ENCODE peak calls at places on chromosome 19, in eight cellular contexts. S, J, U, X, A, P, V and L are unnamed samples.

GRCh38 chr19:1814833-1815604 is 2.9 kb upstream of the ATP8B3 start:
- DNase-seq in J (no peak), U (no peak), X (no peak), V (no peak), S (no peak), P (no peak), A (no peak), L (no peak)

GRCh38 chr19:29497686-29498436 is 27.9 kb upstream of the VSTM2B start:
- DNase-seq in S (no peak), A (no peak), J (peak), P (no peak), V (no peak), X (no peak), U (no peak), L (no peak)

GRCh38 chr19:35262101-35262761 is 6.5 kb upstream of the USF2 start:
- DNase-seq in V (peak), S (no peak), A (peak), P (no peak), U (no peak), J (peak), X (no peak), L (peak)

GRCh38 chr19:46704379-46705076 is 12.4 kb downstream of the PRKD2 start:
- DNase-seq in X (peak), J (peak), P (no peak), U (peak), A (peak), V (peak), S (peak), L (peak)

GRCh38 chr19:49626243-49626642 is 13.7 kb downstream of the RRAS start:
- DNase-seq in U (no peak), J (peak), A (no peak), P (no peak), X (no peak), V (no peak), S (no peak), L (no peak)

GRCh38 chr19:51354742-51355148 is 11.4 kb downstream of the ETFB start:
- DNase-seq in S (peak), A (peak), V (no peak), U (no peak), P (no peak), J (no peak), X (peak), L (no peak)

GRCh38 chr19:14559916-14560775 is 11.7 kb downstream of the NDUFB7 start:
- DNase-seq in J (no peak), X (no peak), V (no peak), U (no peak), S (peak), A (no peak), P (no peak), L (no peak)

GRCh38 chr19:51994048-51994644 is 7.5 kb upstream of the ZNF350 start:
- DNase-seq in S (no peak), A (no peak), U (no peak), J (no peak), P (peak), V (no peak), X (no peak), L (no peak)

GRCh38 chr19:2429917-2430570 is 2.7 kb upstream of the TIMM13 start:
- DNase-seq in S (no peak), V (no peak), J (no peak), A (no peak), P (no peak), X (no peak), U (no peak), L (no peak)

GRCh38 chr19:29587518-29587986 is 18.5 kb upstream of the POP4 start:
- DNase-seq in S (no peak), A (no peak), V (no peak), U (peak), X (no peak), J (no peak), P (peak), L (no peak)

GRCh38 chr19:38263696-38264485 is 482 bp upstream of the SPINT2 start:
- DNase-seq in S (no peak), A (peak), J (peak), P (peak), U (peak), X (no peak), V (peak), L (peak)

GRCh38 chr19:13241321-13242104 is 91.3 kb downstream of the IER2 start:
- DNase-seq in U (no peak), X (no peak), S (no peak), J (no peak), A (peak), P (no peak), V (no peak), L (peak)

GRCh38 chr19:42313096-42313839 is at the start of gene TMEM145:
- DNase-seq in J (no peak), U (peak), X (peak), P (peak), S (peak), A (peak), V (peak), L (no peak)

GRCh38 chr19:49213791-49214190 is 56.2 kb downstream of the TRPM4 start:
- DNase-seq in U (no peak), P (no peak), V (no peak), X (no peak), J (no peak), S (no peak), A (peak), L (no peak)

GRCh38 chr19:13839193-13839937 is 37.6 kb upstream of the NANOS3 start:
- DNase-seq in A (peak), J (peak), X (peak), V (peak), P (peak), S (no peak), U (peak), L (peak)

GRCh38 chr19:15403151-15403531 is 15.6 kb downstream of the AKAP8L start:
- DNase-seq in A (no peak), J (no peak), V (no peak), X (no peak), P (no peak), S (no peak), U (no peak), L (no peak)

GRCh38 chr19:6418562-6418932 is 6.1 kb downstream of the KHSRP start:
- DNase-seq in S (no peak), A (no peak), J (no peak), U (no peak), V (no peak), X (no peak), P (no peak), L (no peak)

GRCh38 chr19:6414793-6415591 is 9.6 kb downstream of the KHSRP start:
- DNase-seq in X (no peak), J (no peak), V (no peak), A (no peak), S (no peak), P (no peak), U (no peak), L (no peak)

GRCh38 chr19:6416658-6417405 is 7.8 kb downstream of the KHSRP start:
- DNase-seq in S (no peak), A (no peak), V (no peak), J (no peak), P (no peak), X (no peak), U (no peak), L (no peak)

GRCh38 chr19:6415592-6416190 is 8.9 kb downstream of the KHSRP start:
- DNase-seq in U (no peak), A (no peak), J (no peak), X (no peak), S (no peak), V (no peak), P (no peak), L (no peak)

GRCh38 chr19:6417713-6418561 is 6.7 kb downstream of the KHSRP start:
- DNase-seq in A (peak), P (no peak), S (peak), X (no peak), V (no peak), J (no peak), U (no peak), L (no peak)
- TF ChIP-seq CTCF in A (no peak), P (peak), S (no peak), X (peak), V (peak), J (no peak), U (peak), L (no peak)

GRCh38 chr19:10567696-10568443 is 909 bp downstream of the CDKN2D start:
- DNase-seq in P (no peak), V (no peak), J (no peak), S (no peak), X (no peak), A (no peak), U (no peak), L (no peak)

GRCh38 chr19:10568826-10569651 is at the start of gene CDKN2D:
- DNase-seq in U (peak), P (peak), V (peak), A (peak), X (peak), J (peak), S (peak), L (peak)

GRCh38 chr19:10566408-10566657 is 523 bp upstream of the KRI1 start:
- DNase-seq in A (no peak), J (no peak), U (no peak), X (no peak), P (no peak), V (no peak), S (no peak), L (no peak)

GRCh38 chr19:10566658-10567410 is 1.0 kb upstream of the KRI1 start:
- DNase-seq in U (no peak), X (no peak), S (no peak), J (no peak), A (no peak), P (no peak), V (no peak), L (peak)

DNA sequence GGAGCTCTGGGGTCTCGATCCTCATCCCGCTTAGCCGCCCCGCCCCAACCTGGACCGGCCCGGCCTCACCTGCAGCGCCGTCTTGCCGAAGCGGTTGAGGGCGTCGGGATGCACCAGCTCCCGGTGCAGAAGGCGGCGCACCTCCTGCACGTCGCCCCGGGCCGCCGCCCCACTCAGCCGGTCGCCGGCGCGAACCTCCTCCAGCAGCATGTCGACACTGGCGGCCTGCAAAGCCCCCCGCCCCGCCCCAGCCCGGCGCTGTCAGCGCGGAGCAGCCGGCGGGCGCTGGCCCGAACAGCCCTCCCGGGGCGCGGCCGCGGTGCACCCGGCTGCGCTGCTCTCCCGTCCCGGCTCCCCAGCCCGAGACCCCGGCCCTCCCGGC is 344 bp downstream of the CDKN2D start:
- DNase-seq in J (no peak), U (peak), V (peak), P (peak), S (no peak), X (no peak), A (peak), L (no peak)
- TF ChIP-seq CTCF in J (no peak), U (no peak), V (no peak), P (peak), S (no peak), X (no peak), A (no peak), L (no peak)

GRCh38 chr19:18234194-18234593 is 8.0 kb upstream of the PDE4C start:
- DNase-seq in J (no peak), X (no peak), P (no peak), S (no peak), U (no peak), A (no peak), V (no peak), L (no peak)

GRCh38 chr19:18231775-18232174 is 5.5 kb upstream of the PDE4C start:
- DNase-seq in S (no peak), U (no peak), P (no peak), X (no peak), A (no peak), V (no peak), J (no peak), L (no peak)

GRCh38 chr19:18233224-18233825 is 7.1 kb upstream of the PDE4C start:
- DNase-seq in J (no peak), X (peak), A (peak), S (peak), V (peak), P (peak), U (peak), L (peak)

GRCh38 chr19:18230941-18231734 is 4.9 kb upstream of the PDE4C start:
- DNase-seq in S (no peak), J (no peak), A (no peak), P (no peak), V (no peak), X (no peak), U (no peak), L (no peak)

DNA sequence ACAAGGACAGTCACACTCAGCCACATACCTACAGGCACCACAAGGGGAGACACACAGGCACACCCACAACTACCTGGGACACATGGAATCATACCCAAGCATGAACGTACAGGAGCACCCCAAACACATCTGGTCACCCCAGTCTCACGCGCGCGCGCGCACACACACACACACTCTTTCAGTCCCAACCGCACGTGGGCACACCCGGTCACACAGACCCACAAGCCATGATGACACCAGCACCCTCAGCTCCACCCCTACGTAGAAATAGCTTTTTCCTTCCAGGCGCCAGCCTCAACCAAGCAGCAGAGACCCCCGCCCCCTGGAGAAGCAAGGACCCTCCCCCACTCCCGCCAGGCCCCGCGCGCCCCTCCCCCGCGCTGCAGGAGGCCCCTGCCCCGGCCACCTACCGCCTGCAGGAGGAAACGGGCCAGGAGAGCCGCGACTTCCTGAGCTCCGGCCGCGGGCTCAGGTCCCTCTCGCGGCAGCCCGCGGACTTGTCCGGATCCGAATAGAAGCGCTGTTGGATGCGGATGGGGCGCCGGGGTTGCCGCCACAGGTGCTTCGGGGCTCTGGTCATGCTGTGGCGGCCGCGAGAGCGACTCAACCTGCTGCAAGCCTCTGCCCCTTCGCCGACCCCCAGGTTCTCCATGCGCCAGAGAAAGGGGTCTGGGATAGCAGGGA is 6.4 kb upstream of the PDE4C start:
- DNase-seq in X (peak), J (no peak), U (peak), V (no peak), P (no peak), A (peak), S (peak), L (no peak)
- TF ChIP-seq CTCF in X (no peak), J (no peak), U (no peak), V (no peak), P (no peak), A (no peak), S (peak), L (no peak)

DNA sequence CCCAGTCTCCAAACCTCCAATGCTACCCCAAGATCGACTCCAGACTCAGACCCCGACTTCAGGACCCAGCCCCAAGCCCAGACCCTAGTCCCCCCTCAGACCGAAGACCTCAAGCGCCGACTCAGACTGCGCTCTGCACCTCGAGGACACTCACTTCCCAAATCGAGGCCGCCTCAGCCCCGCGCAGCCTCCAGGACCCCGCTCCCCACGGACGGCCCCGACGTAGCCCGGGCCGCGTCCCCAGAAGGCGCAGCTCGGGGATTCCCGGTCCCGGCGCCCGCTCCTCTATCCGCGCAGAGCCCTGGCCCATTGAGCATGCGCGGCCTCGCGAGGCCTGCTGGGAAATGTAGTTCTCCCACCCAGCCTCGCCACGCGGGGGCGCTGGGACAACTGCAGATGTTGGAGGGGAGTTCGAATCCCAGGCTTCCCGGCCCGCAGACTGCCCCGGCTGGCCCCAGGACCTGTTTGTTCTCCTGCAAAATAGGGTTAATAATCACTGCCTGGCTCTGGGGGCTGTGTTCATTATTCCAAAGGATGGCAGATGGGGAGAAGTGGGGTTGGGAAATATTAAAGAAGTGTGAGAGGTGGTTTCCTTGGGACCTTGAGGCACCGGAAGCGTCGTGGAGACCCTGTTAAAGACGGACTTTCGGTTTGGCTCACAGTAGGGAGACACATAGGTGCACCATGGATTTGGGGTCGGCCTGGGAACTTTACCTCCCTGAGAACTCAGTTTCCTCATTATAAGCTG is at the start of gene APBA3:
- DNase-seq in P (peak), X (peak), U (peak), V (peak), A (peak), S (peak), J (peak), L (peak)
- TF ChIP-seq CTCF in P (peak), X (peak), U (peak), V (peak), A (peak), S (peak), J (peak), L (peak)

GRCh38 chr19:590396-590745 is 690 bp downstream of the HCN2 start:
- DNase-seq in V (no peak), J (no peak), U (peak), P (no peak), S (peak), A (no peak), X (peak), L (no peak)

GRCh38 chr19:588758-589692 is 656 bp upstream of the HCN2 start:
- DNase-seq in X (peak), A (no peak), J (no peak), S (no peak), U (no peak), P (no peak), V (no peak), L (peak)

GRCh38 chr19:590750-591098 is 1.0 kb downstream of the HCN2 start:
- DNase-seq in S (no peak), V (no peak), A (no peak), U (no peak), X (no peak), J (no peak), P (no peak), L (no peak)

GRCh38 chr19:589693-590395 is at the start of gene HCN2:
- DNase-seq in S (no peak), P (no peak), X (peak), A (no peak), J (no peak), V (no peak), U (no peak), L (no peak)

GRCh38 chr19:588093-588742 is 1.5 kb upstream of the HCN2 start:
- DNase-seq in U (peak), X (peak), P (peak), A (peak), V (peak), J (peak), S (peak), L (peak)
- TF ChIP-seq CTCF in U (peak), X (peak), P (peak), A (peak), V (peak), J (peak), S (no peak), L (no peak)

DNA sequence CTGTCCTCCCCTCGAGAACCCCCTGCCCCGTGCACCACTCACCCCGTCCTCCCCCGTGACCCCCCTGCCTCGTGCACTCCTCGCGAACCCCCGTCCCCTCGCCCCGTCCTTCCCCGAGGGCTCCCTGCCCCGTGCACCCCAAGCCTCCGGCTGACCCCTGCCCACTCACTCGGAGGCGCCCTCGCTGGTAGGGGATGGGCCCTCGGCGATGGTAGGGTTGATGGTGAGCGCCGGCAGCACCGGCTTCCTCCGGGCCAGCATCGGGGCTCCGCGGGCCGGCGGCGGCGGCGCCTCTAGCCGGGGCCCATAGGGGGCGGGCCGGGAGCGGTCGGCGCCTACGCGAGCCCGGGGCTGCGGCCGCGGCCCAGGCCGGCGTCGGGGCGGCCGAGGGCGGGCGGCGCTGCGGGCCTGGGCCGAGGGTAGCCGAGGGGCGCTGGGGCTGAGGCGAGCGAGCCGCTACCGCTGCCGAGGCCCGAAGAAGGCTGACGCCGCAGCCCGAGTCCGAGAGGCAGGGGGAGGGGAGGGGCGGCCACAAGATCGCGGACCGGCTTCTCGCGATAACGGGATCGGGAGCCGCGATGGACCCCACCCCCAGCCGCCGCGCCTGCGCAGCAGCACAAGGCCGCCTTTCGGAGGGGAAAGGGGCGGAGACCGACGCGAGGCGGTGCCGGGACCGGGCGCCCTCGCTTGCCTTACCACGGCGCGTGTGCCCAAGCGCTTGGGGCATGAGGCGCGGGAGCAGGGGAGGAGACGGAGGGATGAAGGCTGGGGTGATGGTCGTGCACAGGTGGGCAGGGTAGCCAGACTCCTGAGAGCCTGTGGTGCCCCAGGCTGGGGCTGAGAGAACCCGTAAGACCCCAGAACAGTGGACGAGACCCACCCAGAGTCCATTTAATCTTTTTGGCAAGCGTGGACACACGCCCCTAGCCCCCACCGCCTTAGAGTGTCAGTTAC is at the start of gene MAP2K2:
- DNase-seq in A (peak), S (peak), J (peak), U (peak), X (peak), V (peak), P (peak), L (peak)
- TF ChIP-seq CTCF in A (no peak), S (no peak), J (peak), U (no peak), X (no peak), V (no peak), P (peak), L (no peak)

DNA sequence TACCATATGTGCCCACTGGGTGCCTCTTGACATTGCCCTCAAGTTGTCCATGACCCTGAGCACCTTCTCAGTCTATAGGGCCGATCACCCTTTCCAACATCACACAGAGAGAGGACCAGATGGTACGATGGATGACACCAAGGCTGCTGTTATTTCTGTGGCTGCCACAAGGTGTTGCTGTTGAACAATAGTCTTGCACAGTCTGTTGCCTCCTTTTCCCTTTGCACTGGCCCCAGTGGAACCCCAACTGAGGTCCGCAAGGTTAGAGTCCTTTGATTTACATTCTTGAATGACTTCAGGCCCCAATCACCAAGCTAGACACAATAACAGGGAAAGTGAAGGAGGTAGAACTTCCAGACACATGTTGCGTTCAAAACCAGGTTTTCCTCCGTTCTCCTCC is 52.0 kb downstream of the TINCR start:
- DNase-seq in U (no peak), A (peak), V (no peak), X (no peak), S (no peak), J (no peak), P (no peak), L (no peak)
- TF ChIP-seq CTCF in U (peak), A (peak), V (no peak), X (no peak), S (peak), J (no peak), P (peak), L (no peak)